ENCODE peak calls at places on chromosomes 7 and 10, in seven cellular contexts. O is amniotic stem cell, S is neural crest cell, D is iris pigment epithelial cell, T is HFF-Myc, W is transverse colon, Y is DMS53. K is an unnamed sample.

GRCh38 chr7:28893888-28894287 is 64.2 kb downstream of the TRIL start:
- DNase-seq in O (no peak), S (no peak), D (no peak), T (no peak), W (no peak), Y (no peak), K (no peak)

GRCh38 chr10:36765777-36766176 is 359.6 kb upstream of the ANKRD30A start:
- DNase-seq in O (no peak), S (no peak), D (peak), T (no peak), W (no peak), Y (no peak), K (no peak)

GRCh38 chr10:37263304-37263703 is 137.9 kb downstream of the ANKRD30A start:
- DNase-seq in O (no peak), S (no peak), D (no peak), T (no peak), W (no peak), Y (peak), K (no peak)

GRCh38 chr10:6024334-6024682 is 37.9 kb downstream of the IL2RA start:
- DNase-seq in O (no peak), S (no peak), D (no peak), T (no peak), W (no peak), Y (no peak), K (no peak)

GRCh38 chr10:125146791-125147604 is 13.4 kb downstream of the CTBP2 start:
- DNase-seq in O (no peak), S (no peak), D (peak), T (no peak), W (no peak), Y (no peak), K (peak)

GRCh38 chr7:1288996-1289551 is 56.4 kb downstream of the UNCX start:
- DNase-seq in O (no peak), S (no peak), D (no peak), T (no peak), W (no peak), Y (no peak), K (no peak)

GRCh38 chr10:44306762-44307161 is 78.1 kb downstream of the CXCL12 start:
- DNase-seq in O (peak), S (no peak), D (no peak), T (no peak), W (no peak), Y (no peak), K (peak)

GRCh38 chr10:25725917-25726716 is 207.9 kb upstream of the MYO3A start:
- DNase-seq in O (peak), S (peak), D (peak), T (peak), W (no peak), Y (peak), K (peak)

GRCh38 chr10:133388973-133389818 is 4.8 kb upstream of the MTG1 start:
- DNase-seq in O (no peak), S (no peak), D (no peak), T (no peak), W (peak), Y (no peak), K (no peak)

GRCh38 chr10:58995058-58995596 is 181.3 kb upstream of the PHYHIPL start:
- DNase-seq in O (no peak), S (no peak), D (no peak), T (no peak), W (no peak), Y (no peak), K (no peak)

GRCh38 chr7:96484845-96485244 is 162.9 kb upstream of the SLC25A13 start:
- DNase-seq in O (no peak), S (no peak), D (no peak), T (no peak), W (no peak), Y (no peak), K (no peak)

GRCh38 chr10:69222157-69223027 is 2.3 kb downstream of the HKDC1 start:
- DNase-seq in O (peak), S (peak), D (peak), T (peak), W (peak), Y (peak), K (peak)

GRCh38 chr7:151082151-151083070 is 882 bp downstream of the TMUB1 start:
- DNase-seq in O (no peak), S (no peak), D (no peak), T (no peak), W (no peak), Y (peak), K (no peak)

GRCh38 chr7:34497153-34497777 is 160.8 kb upstream of the NPSR1 start:
- DNase-seq in O (no peak), S (peak), D (peak), T (no peak), W (no peak), Y (peak), K (no peak)

GRCh38 chr10:97916586-97916985 is 66.9 kb downstream of the GOLGA7B start:
- DNase-seq in O (no peak), S (no peak), D (no peak), T (no peak), W (no peak), Y (no peak), K (no peak)

GRCh38 chr7:27916372-27916771 is 176.4 kb downstream of the TAX1BP1 start:
- DNase-seq in O (no peak), S (no peak), D (no peak), T (no peak), W (no peak), Y (peak), K (no peak)

GRCh38 chr10:90432891-90433290 is 424.9 kb downstream of the HTR7 start:
- DNase-seq in O (no peak), S (no peak), D (no peak), T (no peak), W (no peak), Y (no peak), K (no peak)